ENCODE peak calls at places on chromosomes 13 and 19, in seven cellular contexts. P, Y, F, L, N, K and T are unnamed samples.

GRCh38 chr19:55703790-55704215 is 28.8 kb downstream of the EPN1 start:
- DNase-seq in P (peak; percentile 27), Y (no peak), F (no peak), L (peak; percentile 71), N (peak; percentile 9), K (peak; percentile 10), T (no peak)

GRCh38 chr19:56681702-56682101 is 10.1 kb upstream of the ZNF835 start:
- DNase-seq in P (no peak), Y (no peak), F (no peak), L (no peak), N (no peak), K (no peak), T (no peak)

GRCh38 chr19:840519-841206 is at the start of gene PRTN3:
- DNase-seq in P (no peak), Y (no peak), F (no peak), L (no peak), N (no peak), K (no peak), T (no peak)

GRCh38 chr13:99360696-99361095 is 53.5 kb upstream of the GPR183 start:
- DNase-seq in P (no peak), Y (no peak), F (no peak), L (no peak), N (no peak), K (no peak), T (no peak)

GRCh38 chr13:28442872-28443271 is 52.1 kb downstream of the FLT1 start:
- DNase-seq in P (no peak), Y (no peak), F (no peak), L (no peak), N (no peak), K (no peak), T (no peak)

GRCh38 chr13:51923983-51924539 is 62.3 kb downstream of the CCDC70 start:
- DNase-seq in P (no peak), Y (no peak), F (no peak), L (no peak), N (no peak), K (no peak), T (no peak)

GRCh38 chr13:95420501-95420900 is 119.2 kb upstream of the ABCC4 start:
- DNase-seq in P (no peak), Y (no peak), F (peak; percentile 45), L (no peak), N (no peak), K (no peak), T (no peak)

GRCh38 chr13:25581351-25581750 is 209.6 kb downstream of the ATP8A2 start:
- DNase-seq in P (no peak), Y (no peak), F (no peak), L (no peak), N (no peak), K (no peak), T (no peak)

GRCh38 chr13:111865826-111866225 is 201.1 kb upstream of the SOX1 start:
- DNase-seq in P (no peak), Y (no peak), F (no peak), L (no peak), N (no peak), K (no peak), T (no peak)

GRCh38 chr13:60642552-60642951 is 245.5 kb downstream of the TDRD3 start:
- DNase-seq in P (no peak), Y (no peak), F (no peak), L (no peak), N (peak; percentile 1), K (no peak), T (no peak)
- H3K4me3 ChIP-seq in P (no peak overlapping the region), Y (no peak overlapping the region), F (no peak overlapping the region), L (no peak overlapping the region), N (no peak overlapping the region), K (no peak overlapping the region), T (no peak overlapping the region)

GRCh38 chr13:101875717-101876393 is 423.4 kb downstream of the ITGBL1 start:
- DNase-seq in P (peak; percentile 13), Y (no peak), F (no peak), L (peak; percentile 14), N (peak; percentile 15), K (peak; percentile 23), T (peak; percentile 53)

GRCh38 chr13:101875091-101875490 is 422.6 kb downstream of the ITGBL1 start:
- DNase-seq in P (no peak), Y (no peak), F (no peak), L (no peak), N (no peak), K (no peak), T (no peak)

GRCh38 chr13:101881593-101881992 is 429.1 kb downstream of the ITGBL1 start:
- DNase-seq in P (no peak), Y (no peak), F (no peak), L (no peak), N (no peak), K (no peak), T (no peak)

GRCh38 chr13:101880581-101880980 is 428.1 kb downstream of the ITGBL1 start:
- DNase-seq in P (no peak), Y (no peak), F (peak; percentile 7), L (no peak), N (no peak), K (no peak), T (no peak)

DNA sequence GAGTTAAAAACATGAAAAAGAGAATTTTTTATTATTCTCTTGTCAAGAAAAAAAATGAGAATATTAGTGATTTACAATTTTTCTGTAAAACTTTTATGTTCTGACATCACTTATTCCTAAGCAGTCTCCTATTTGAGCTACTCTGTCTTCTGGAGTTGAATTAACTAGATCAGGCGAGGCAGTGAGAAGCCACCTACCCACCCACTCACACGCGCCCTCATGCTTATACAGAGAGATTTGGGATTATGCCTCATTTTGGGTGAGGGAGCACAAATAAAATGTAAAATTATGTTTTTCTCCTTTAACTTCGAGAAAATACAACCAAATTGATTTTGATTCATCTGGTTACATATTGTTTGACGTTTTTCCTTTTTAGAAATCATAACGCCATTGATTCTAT is 424.5 kb downstream of the ITGBL1 start:
- DNase-seq in P (no peak), Y (no peak), F (no peak), L (no peak), N (no peak), K (no peak), T (no peak)
- H3K4me3 ChIP-seq in P (no peak overlapping the region), Y (no peak overlapping the region), F (no peak overlapping the region), L (no peak overlapping the region), N (no peak overlapping the region), K (no peak overlapping the region), T (no peak overlapping the region)

GRCh38 chr19:3058009-3058820 is 4.1 kb downstream of the TLE5 start:
- DNase-seq in P (no peak), Y (no peak), F (no peak), L (no peak), N (no peak), K (no peak), T (no peak)
- H3K4me3 ChIP-seq in P (no peak overlapping the region), Y (peak overlapping the region; percentile 15), F (no peak overlapping the region), L (no peak overlapping the region), N (no peak overlapping the region), K (peak overlapping the region; percentile 10), T (no peak overlapping the region)

DNA sequence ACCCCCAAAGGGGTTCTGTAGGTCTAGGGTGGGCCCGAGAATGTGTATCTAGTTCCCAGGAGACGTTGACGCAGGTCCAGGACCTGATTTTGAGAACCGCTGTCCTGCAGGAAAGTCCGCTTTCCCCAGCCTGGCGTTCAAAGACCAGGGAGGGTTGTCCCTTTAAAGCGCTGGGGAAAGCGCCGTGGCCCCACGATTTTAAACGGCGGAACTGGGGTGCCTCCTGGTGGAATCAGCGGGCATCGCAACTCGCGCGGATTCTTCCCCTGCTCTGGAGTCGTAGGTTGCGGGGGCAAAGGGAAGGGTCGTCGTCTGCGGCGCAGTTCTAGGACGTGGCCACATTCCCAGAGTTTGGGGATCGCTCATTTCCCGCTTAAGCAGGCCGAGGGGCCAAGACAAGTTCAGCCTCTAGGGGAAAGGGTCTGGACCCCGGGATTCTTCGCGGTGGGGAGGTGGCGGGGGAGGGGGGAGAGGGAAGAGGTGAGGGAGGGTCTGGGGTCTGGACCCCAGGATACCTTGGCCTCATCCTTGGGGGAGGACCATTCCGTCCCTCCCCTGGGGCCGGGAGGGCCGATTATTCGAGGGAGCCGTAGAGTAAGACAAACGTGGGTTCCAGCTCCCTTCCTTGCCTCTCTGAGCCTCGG is 7.7 kb downstream of the PNMA8B start:
- DNase-seq in P (peak; percentile 78), Y (peak; percentile 83), F (peak; percentile 68), L (peak; percentile 79), N (peak; percentile 58), K (peak; percentile 80), T (no peak)
- H3K4me3 ChIP-seq in P (peak overlapping the region; percentile 47), Y (peak overlapping the region; percentile 53), F (no peak overlapping the region), L (no peak overlapping the region), N (peak overlapping the region; percentile 52), K (peak overlapping the region; percentile 37), T (peak overlapping the region; percentile 42)

DNA sequence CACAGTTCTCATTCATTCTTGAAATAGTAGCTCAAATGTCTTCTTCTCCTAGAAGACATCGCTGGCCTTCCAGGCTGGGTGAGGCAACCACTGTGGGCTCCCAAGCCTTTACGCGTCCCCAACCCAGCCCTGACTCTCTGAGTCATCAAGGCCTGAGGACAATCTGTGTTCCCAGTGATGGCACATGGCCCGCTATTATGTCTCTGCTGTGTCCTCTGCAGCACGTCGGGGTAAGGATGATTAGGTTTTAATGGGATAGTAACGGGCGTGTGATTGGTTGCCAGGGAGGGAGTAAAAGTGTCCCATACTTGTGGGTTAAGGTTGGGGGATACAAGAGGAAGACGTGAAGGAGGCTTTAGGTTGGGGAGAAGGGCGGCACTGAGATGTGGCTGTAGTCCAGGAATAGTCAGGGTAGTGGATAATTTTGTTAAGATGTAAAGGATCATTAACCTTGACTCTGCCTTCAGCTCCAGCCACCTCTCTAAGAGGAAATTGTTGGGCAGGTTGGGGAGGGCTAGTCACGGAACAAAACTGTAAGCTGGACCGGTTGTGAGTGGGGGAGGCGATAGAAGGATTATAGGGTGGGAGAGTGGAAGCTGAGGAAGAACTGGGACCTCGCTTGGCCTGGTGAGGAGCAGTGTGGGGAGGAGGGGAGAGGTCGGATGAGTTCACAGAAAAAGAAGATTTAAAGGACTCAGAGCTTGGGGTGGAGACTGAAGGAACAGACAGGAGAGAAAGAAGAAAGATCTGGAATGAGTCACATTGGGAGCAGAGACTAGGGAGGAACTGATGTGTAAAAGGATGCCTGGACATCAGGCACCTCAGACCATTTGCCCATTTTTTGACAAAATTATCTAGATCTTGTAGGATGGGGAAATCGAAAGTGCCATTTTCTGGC is 27.9 kb upstream of the IGFL1 start:
- DNase-seq in P (no peak), Y (no peak), F (no peak), L (no peak), N (no peak), K (no peak), T (no peak)
- H3K4me3 ChIP-seq in P (no peak overlapping the region), Y (no peak overlapping the region), F (no peak overlapping the region), L (no peak overlapping the region), N (no peak overlapping the region), K (no peak overlapping the region), T (no peak overlapping the region)